ENCODE peak calls at places on chromosomes 11 and 22, in seven cellular contexts. V, G, H, W, O, M and I are unnamed samples. For H3K9me3 and H3K4me1, the result is how much of the 10 kb centered on the place peaks cover.

GRCh38 chr11:2816517-2816916 is 69.1 kb downstream of the CDKN1C start:
- DNase-seq in V (no peak), M (no peak), H (no peak), W (no peak), G (no peak), O (no peak), I (no peak)

GRCh38 chr11:132623496-132623895 is 908.8 kb downstream of the OPCML start:
- DNase-seq in G (no peak), W (no peak), M (no peak), H (no peak), V (no peak), O (no peak), I (no peak)

GRCh38 chr11:82229346-82229745 is 504.3 kb downstream of the FAM181B start:
- DNase-seq in O (no peak), G (no peak), V (peak), W (no peak), M (peak), H (peak), I (no peak)

GRCh38 chr11:117808768-117809167 is 11.8 kb upstream of the DSCAML1 start:
- DNase-seq in V (no peak), G (no peak), M (no peak), O (peak), W (no peak), H (no peak), I (no peak)

GRCh38 chr11:126061707-126062678 is 673 bp downstream of the CDON start:
- DNase-seq in G (peak), V (peak), M (peak), W (peak), H (peak), O (peak), I (no peak)

GRCh38 chr11:119872911-119873310 is 143.9 kb upstream of the NECTIN1 start:
- DNase-seq in V (peak), O (no peak), G (no peak), W (no peak), H (no peak), M (no peak), I (no peak)

GRCh38 chr11:121257289-121257688 is 35.3 kb upstream of the SC5D start:
- DNase-seq in G (no peak), O (no peak), H (peak), M (no peak), V (no peak), W (no peak), I (no peak)

GRCh38 chr11:30424851-30425250 is 101.9 kb downstream of the ARL14EP start:
- DNase-seq in H (peak), M (no peak), G (no peak), O (no peak), V (no peak), W (no peak), I (no peak)

GRCh38 chr22:20026204-20026908 is 5.4 kb downstream of the TANGO2 start:
- DNase-seq in V (no peak), G (no peak), O (no peak), H (no peak), W (no peak), M (no peak), I (no peak)

GRCh38 chr11:69601346-69601975 is 39.5 kb upstream of the CCND1 start:
- DNase-seq in W (no peak), H (no peak), M (no peak), G (no peak), O (no peak), V (no peak), I (no peak)

GRCh38 chr11:44011797-44012196 is 36.0 kb upstream of the ACCSL start:
- DNase-seq in H (no peak), O (no peak), V (no peak), G (no peak), M (no peak), W (no peak), I (no peak)

GRCh38 chr11:95767498-95767897 is 22.1 kb downstream of the FAM76B start:
- DNase-seq in M (no peak), O (no peak), H (no peak), W (no peak), G (no peak), V (no peak), I (no peak)

GRCh38 chr22:42711895-42712837 is 8.5 kb downstream of the A4GALT start:
- DNase-seq in W (no peak), V (no peak), O (no peak), M (no peak), G (no peak), H (no peak), I (peak)

GRCh38 chr11:79208126-79208525 is 232.7 kb downstream of the TENM4 start:
- DNase-seq in G (no peak), V (no peak), H (no peak), O (no peak), M (no peak), W (no peak), I (no peak)

GRCh38 chr11:46918778-46919513 is 596 bp upstream of the LRP4 start:
- DNase-seq in M (peak), O (no peak), W (no peak), H (no peak), G (no peak), V (no peak), I (no peak)

GRCh38 chr22:41857160-41857859 is 24.4 kb downstream of the SREBF2 start:
- DNase-seq in G (no peak), M (peak), W (peak), O (no peak), H (peak), V (peak), I (no peak)

GRCh38 chr11:35619754-35620640 is 1.7 kb downstream of the FJX1 start:
- DNase-seq in V (peak), H (peak), G (no peak), M (no peak), O (no peak), W (no peak), I (no peak)

GRCh38 chr22:46073683-46074504 is 76.4 kb upstream of the PPARA start:
- DNase-seq in H (peak), O (peak), G (peak), V (no peak), W (no peak), M (no peak), I (peak)

GRCh38 chr11:47060807-47061206 is 115.9 kb downstream of the ARFGAP2 start:
- DNase-seq in G (no peak), W (no peak), O (no peak), M (no peak), H (no peak), V (no peak), I (no peak)

GRCh38 chr11:116471608-116472007 is 301.2 kb downstream of the BUD13 start:
- DNase-seq in H (no peak), O (no peak), W (no peak), G (no peak), M (no peak), V (no peak), I (no peak)

GRCh38 chr11:20059587-20060021 is 100.7 kb downstream of the DBX1 start:
- DNase-seq in V (no peak), W (no peak), H (no peak), M (no peak), G (no peak), O (no peak), I (no peak)

DNA sequence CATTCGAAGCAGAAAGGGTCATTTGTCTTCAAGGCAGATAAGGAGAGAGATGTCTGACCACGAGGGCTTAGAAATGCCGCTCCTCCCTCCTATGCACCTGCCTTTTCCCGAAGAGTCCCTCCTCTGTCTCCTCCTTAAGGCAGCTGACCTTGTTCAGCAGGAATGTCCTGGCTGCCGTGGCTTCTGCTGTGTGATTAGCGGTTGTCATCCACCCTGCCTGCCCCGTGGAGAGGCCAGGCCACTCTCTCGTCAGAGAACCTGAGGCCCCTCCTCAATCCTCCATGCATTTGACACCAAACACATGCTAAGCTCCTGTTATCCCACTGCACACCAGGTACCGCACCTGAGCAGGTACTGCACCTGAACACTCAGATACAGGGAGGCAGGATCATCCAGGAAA is 834.6 kb downstream of the TBC1D22A start:
- DNase-seq in M (no peak), V (no peak), W (no peak), O (no peak), H (no peak), G (no peak), I (no peak)
- H3K9me3 ChIP-seq in M (under half), V (under half), W (under half), O (under half), H (under half), G (under half), I (under half)

GRCh38 chr11:122714484-122714883 is 59.0 kb downstream of the UBASH3B start:
- DNase-seq in M (peak), V (no peak), G (no peak), W (no peak), H (no peak), O (no peak), I (no peak)

GRCh38 chr11:122714021-122714420 is 58.5 kb downstream of the UBASH3B start:
- DNase-seq in V (no peak), W (no peak), H (no peak), G (no peak), M (no peak), O (no peak), I (no peak)

GRCh38 chr11:122711362-122711761 is 55.8 kb downstream of the UBASH3B start:
- DNase-seq in G (no peak), M (no peak), V (no peak), W (no peak), H (no peak), O (no peak), I (no peak)

GRCh38 chr11:122709042-122709760 is 53.7 kb downstream of the UBASH3B start:
- DNase-seq in O (no peak), G (no peak), M (no peak), W (no peak), H (no peak), V (no peak), I (no peak)

GRCh38 chr11:122711831-122712378 is 56.4 kb downstream of the UBASH3B start:
- DNase-seq in M (peak), H (peak), G (no peak), V (peak), W (no peak), O (no peak), I (no peak)
- H3K4me1 ChIP-seq in M (half or more), H (under half), G (under half), V (under half), W (under half), O (under half), I (under half)

GRCh38 chr11:71472941-71473792 is 20.2 kb downstream of the NADSYN1 start:
- DNase-seq in V (no peak), H (no peak), O (no peak), G (no peak), W (no peak), M (no peak), I (peak)
- H3K4me3 ChIP-seq in V (no peak), H (no peak), O (no peak), G (no peak), W (no peak), M (no peak), I (no peak)

DNA sequence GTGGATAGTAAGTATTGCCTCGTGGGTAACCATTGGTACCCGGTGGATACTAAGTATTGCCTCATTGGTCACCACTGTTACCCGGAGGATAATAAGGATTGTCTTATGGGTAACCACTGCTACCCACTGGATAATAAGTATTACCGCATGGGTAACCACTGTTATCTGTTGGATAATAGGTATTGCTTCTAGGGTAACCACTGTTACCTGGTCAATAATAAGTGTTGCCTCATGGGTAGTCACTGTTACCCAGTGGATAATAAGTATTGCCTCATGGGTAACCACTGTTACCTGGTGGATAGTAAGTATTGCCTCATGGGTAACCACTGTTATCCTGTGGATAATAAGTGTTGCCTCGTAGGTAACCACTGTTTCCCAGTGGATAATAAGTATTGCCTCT is 22.6 kb upstream of the NXPE4 start:
- DNase-seq in H (no peak), W (no peak), M (no peak), G (no peak), V (no peak), O (no peak), I (no peak)
- H3K9me3 ChIP-seq in H (under half), W (under half), M (half or more), G (under half), V (under half), O (under half), I (under half)

GRCh38 chr11:57424802-57425564 is 1.9 kb downstream of the SLC43A3 start:
- DNase-seq in G (no peak), W (peak), H (no peak), V (no peak), O (peak), M (peak), I (peak)
- H3K4me1 ChIP-seq in G (under half), W (under half), H (under half), V (under half), O (under half), M (under half), I (under half)